ENCODE peak calls at places on chromosome 1, in seven cellular contexts. G, V, W, O, N, Q and E are unnamed samples.

GRCh38 chr1:73673980-73674379 is 524.0 kb downstream of the LRRIQ3 start:
- DNase-seq in G (no peak), V (peak; percentile 96), O (no peak), Q (peak; percentile 23), W (peak; percentile 2), N (no peak), E (no peak)

GRCh38 chr1:219276029-219276738 is 102.5 kb downstream of the LYPLAL1 start:
- DNase-seq in O (no peak), N (no peak), Q (no peak), G (no peak), V (peak; percentile 92), W (peak; percentile 97), E (no peak)

GRCh38 chr1:151832318-151832984 is 849 bp upstream of the RORC start:
- DNase-seq in W (no peak), N (no peak), O (peak; percentile 80), V (peak; percentile 88), G (peak; percentile 68), Q (no peak), E (no peak)

GRCh38 chr1:28640766-28641165 is 2.1 kb downstream of the TAF12 start:
- DNase-seq in V (no peak), N (peak; percentile 77), O (no peak), G (no peak), W (peak; percentile 29), Q (peak; percentile 8), E (no peak)

GRCh38 chr1:245363821-245364220 is 209.0 kb downstream of the KIF26B start:
- DNase-seq in Q (peak; percentile 20), O (no peak), V (no peak), G (no peak), N (no peak), W (no peak), E (no peak)

GRCh38 chr1:47557086-47557866 is 119.4 kb downstream of the FOXD2 start:
- DNase-seq in V (no peak), O (no peak), W (no peak), G (no peak), Q (no peak), N (no peak), E (no peak)

GRCh38 chr1:46401514-46401913 is 7.4 kb downstream of the FAAH start:
- DNase-seq in V (no peak), G (peak; percentile 43), O (no peak), N (no peak), W (no peak), Q (peak; percentile 13), E (no peak)

GRCh38 chr1:54137532-54138061 is 15.2 kb downstream of the CDCP2 start:
- DNase-seq in N (no peak), W (no peak), G (no peak), V (no peak), O (no peak), Q (peak; percentile 76), E (no peak)

GRCh38 chr1:17757426-17757825 is 2.3 kb downstream of the ACTL8 start:
- DNase-seq in G (no peak), Q (no peak), N (no peak), W (no peak), V (no peak), O (no peak), E (no peak)

GRCh38 chr1:45012639-45013278 is 705 bp downstream of the UROD start:
- DNase-seq in N (no peak), W (peak; percentile 45), O (peak; percentile 83), G (peak; percentile 72), V (peak; percentile 50), Q (peak; percentile 65), E (peak; percentile 41)